ENCODE peak calls at places on chromosomes 6 and 20, in five cellular contexts. Y is endothelial cell of umbilical vein; D is brain microvascular endothelial cell; P is CD4-positive, alpha-beta memory T cell; H is MM.1S. T is an unnamed sample.

GRCh38 chr6:11231108-11231463 is 1.4 kb downstream of the NEDD9 start:
- DNase-seq in H (no peak), Y (no peak), D (no peak), P (no peak), T (no peak)

GRCh38 chr6:53658992-53659391 is 6.6 kb downstream of the KLHL31 start:
- DNase-seq in D (no peak), Y (no peak), H (no peak), P (no peak), T (no peak)

GRCh38 chr20:64029293-64030117 is 6.5 kb upstream of the C20orf204 start:
- DNase-seq in Y (no peak), P (no peak), H (no peak), D (no peak), T (no peak)

GRCh38 chr6:47733879-47734558 is 35.6 kb downstream of the ADGRF4 start:
- DNase-seq in P (peak), D (no peak), H (peak), Y (peak), T (no peak)

GRCh38 chr20:49508435-49509199 is 26.1 kb upstream of the KCNB1 start:
- DNase-seq in Y (peak), D (peak), P (peak), H (peak), T (no peak)

GRCh38 chr6:33375143-33375649 is 16.4 kb upstream of the KIFC1 start:
- DNase-seq in D (peak), H (no peak), P (no peak), Y (peak), T (no peak)

GRCh38 chr6:11414564-11414963 is 123.0 kb upstream of the TMEM170B start:
- DNase-seq in D (no peak), P (peak), Y (peak), H (peak), T (peak)

GRCh38 chr20:14716251-14716650 is 378.8 kb upstream of the FLRT3 start:
- DNase-seq in Y (no peak), P (no peak), D (no peak), H (no peak), T (no peak)

GRCh38 chr6:18219611-18220010 is 44.7 kb downstream of the DEK start:
- DNase-seq in H (no peak), P (no peak), Y (peak), D (no peak), T (no peak)

GRCh38 chr6:27133281-27134227 is 113.9 kb upstream of the PRSS16 start:
- DNase-seq in D (peak), Y (peak), P (peak), H (peak), T (no peak)

GRCh38 chr20:9185511-9185910 is 116.6 kb downstream of the PLCB4 start:
- DNase-seq in P (no peak), D (peak), H (no peak), Y (peak), T (no peak)

GRCh38 chr6:113055998-113056397 is 708.9 kb downstream of the RFPL4B start:
- DNase-seq in P (no peak), Y (no peak), H (no peak), D (no peak), T (no peak)

GRCh38 chr20:24959591-24960301 is 10.7 kb downstream of the CST7 start:
- DNase-seq in D (no peak), P (no peak), Y (no peak), H (no peak), T (no peak)

GRCh38 chr6:52157301-52157930 is 28.8 kb upstream of the IL17A start:
- DNase-seq in P (no peak), H (no peak), D (peak), Y (peak), T (no peak)

GRCh38 chr6:159359581-159360264 is 190.5 kb downstream of the FNDC1 start:
- DNase-seq in P (no peak), H (no peak), D (no peak), Y (no peak), T (no peak)

GRCh38 chr6:40588480-40588879 is 1.3 kb upstream of the LRFN2 start:
- DNase-seq in D (no peak), P (no peak), Y (no peak), H (no peak), T (no peak)

GRCh38 chr20:57995381-57995977 is 233.0 kb downstream of the ANKRD60 start:
- DNase-seq in P (no peak), Y (no peak), D (no peak), H (no peak), T (no peak)

GRCh38 chr6:81894286-81894685 is 141.8 kb upstream of the TENT5A start:
- DNase-seq in Y (no peak), P (no peak), H (no peak), D (peak), T (no peak)

GRCh38 chr6:131597448-131597847 is 24.4 kb downstream of the ARG1 start:
- DNase-seq in D (no peak), H (no peak), Y (no peak), P (no peak), T (no peak)

GRCh38 chr6:45898941-45899682 is 116.5 kb downstream of the CLIC5 start:
- DNase-seq in H (no peak), P (no peak), D (no peak), Y (no peak), T (no peak)
- H3K4me3 ChIP-seq in H (no peak), P (no peak), D (no peak), Y (no peak), T (no peak)

DNA sequence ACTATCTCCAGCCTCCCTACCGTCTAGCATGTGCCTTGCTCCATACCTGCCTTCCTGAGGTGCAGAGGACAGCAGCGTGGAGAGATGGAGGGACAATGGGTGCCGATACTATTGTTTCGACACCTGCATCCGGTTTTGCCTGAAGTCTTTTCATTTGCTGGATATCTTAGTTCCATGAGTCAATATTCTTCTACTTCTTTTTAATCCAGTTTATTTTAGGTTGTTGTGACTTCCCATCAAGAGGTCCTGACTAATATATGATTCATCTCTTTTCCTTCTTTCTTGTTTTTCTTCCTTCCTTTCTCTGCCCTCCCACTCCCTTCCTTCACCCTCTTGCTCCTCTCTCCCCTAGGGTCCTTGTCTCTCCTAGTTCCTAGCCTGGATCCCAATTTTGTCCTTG is 91.4 kb downstream of the CDH26 start:
- DNase-seq in H (no peak), P (no peak), Y (no peak), D (no peak), T (no peak)
- H3K4me3 ChIP-seq in H (no peak), P (no peak), Y (no peak), D (no peak), T (no peak)

GRCh38 chr20:4905612-4906011 is 95.7 kb downstream of the SLC23A2 start:
- DNase-seq in D (no peak), Y (no peak), P (no peak), H (no peak), T (no peak)
- H3K4me3 ChIP-seq in D (no peak), Y (no peak), P (no peak), H (no peak), T (no peak)

GRCh38 chr6:169252805-169253189 is 849 bp downstream of the THBS2 start:
- DNase-seq in P (no peak), H (no peak), D (no peak), Y (no peak), T (no peak)
- H3K4me3 ChIP-seq in P (no peak), H (no peak), D (peak), Y (no peak), T (no peak)

DNA sequence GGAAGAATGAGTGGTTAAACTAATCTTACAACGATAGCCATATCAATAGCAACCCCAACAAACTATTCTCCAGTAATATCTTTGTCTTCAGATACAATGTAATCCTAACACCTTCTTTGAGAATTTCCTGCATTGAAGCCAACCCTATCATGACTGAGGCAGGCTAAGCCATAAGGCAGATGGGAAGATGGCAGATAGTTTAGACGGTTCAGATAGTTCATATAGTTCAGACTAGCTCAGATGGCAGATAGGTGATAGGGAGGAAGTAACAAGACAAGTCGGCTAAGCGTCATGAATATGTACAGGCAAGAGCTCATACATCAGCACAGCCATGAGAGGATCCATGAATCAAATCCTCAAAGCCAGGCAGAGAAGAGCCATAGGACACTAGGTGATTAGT is 39.1 kb upstream of the BEND6 start:
- DNase-seq in P (no peak), Y (no peak), H (no peak), D (no peak), T (no peak)
- H3K4me3 ChIP-seq in P (no peak), Y (no peak), H (no peak), D (no peak), T (no peak)

GRCh38 chr20:62436692-62437091 is 9.4 kb upstream of the RBBP8NL start:
- DNase-seq in H (no peak), D (no peak), Y (no peak), P (no peak), T (no peak)
- H3K4me3 ChIP-seq in H (no peak), D (no peak), Y (no peak), P (no peak), T (no peak)

GRCh38 chr6:37254881-37255280 is 2.7 kb upstream of the TBC1D22B start:
- DNase-seq in D (no peak), H (no peak), Y (no peak), P (no peak), T (no peak)
- H3K4me3 ChIP-seq in D (no peak), H (no peak), Y (no peak), P (no peak), T (no peak)

GRCh38 chr6:30618270-30618787 is 689 bp downstream of the MRPS18B start:
- DNase-seq in Y (no peak), P (no peak), H (peak), D (no peak), T (no peak)

GRCh38 chr6:30617565-30618269 is at the start of gene MRPS18B:
- DNase-seq in Y (peak), H (peak), D (peak), P (peak), T (peak)

GRCh38 chr6:30615958-30616810 is 859 bp downstream of the PPP1R10 start:
- DNase-seq in Y (peak), P (peak), D (no peak), H (peak), T (no peak)

GRCh38 chr6:30616811-30617564 is at the start of gene PPP1R10:
- DNase-seq in H (peak), D (peak), P (peak), Y (peak), T (peak)

GRCh38 chr6:30619561-30619960 is 1.9 kb downstream of the MRPS18B start:
- DNase-seq in P (no peak), Y (no peak), D (no peak), H (no peak), T (no peak)
- H3K4me3 ChIP-seq in P (no peak), Y (no peak), D (no peak), H (no peak), T (no peak)